ENCODE peak calls at places on chromosomes 6 and 20, in six cellular contexts. L is WTC11, A is breast epithelium, R is MCF 10A, T is ovary, V is body of pancreas. F is an unnamed sample.

GRCh38 chr20:22963581-22963980 is 71.5 kb upstream of the SSTR4 start:
- DNase-seq in L (no peak), A (no peak), R (no peak), T (no peak), V (no peak), F (no peak)

GRCh38 chr20:58597021-58597940 is 53.8 kb upstream of the STX16 start:
- DNase-seq in L (no peak), A (no peak), R (no peak), T (peak; percentile 32), V (no peak), F (no peak)

GRCh38 chr20:17491041-17491440 is 40.1 kb downstream of the BFSP1 start:
- DNase-seq in L (no peak), A (no peak), R (no peak), T (no peak), V (no peak), F (no peak)

GRCh38 chr6:15456422-15456821 is 206.4 kb downstream of the DTNBP1 start:
- DNase-seq in L (no peak), A (no peak), R (no peak), T (no peak), V (no peak), F (no peak)

GRCh38 chr6:141164042-141164748 is 968.5 kb upstream of the GJE1 start:
- DNase-seq in L (no peak), A (no peak), R (no peak), T (no peak), V (peak; percentile 14), F (no peak)

GRCh38 chr20:12847862-12848261 is 160.9 kb upstream of the SPTLC3 start:
- DNase-seq in L (no peak), A (no peak), R (peak; percentile 45), T (no peak), V (no peak), F (peak; percentile 14)

GRCh38 chr6:90472716-90473115 is 114.2 kb downstream of the MAP3K7 start:
- DNase-seq in L (no peak), A (no peak), R (peak; percentile 25), T (no peak), V (no peak), F (no peak)

GRCh38 chr6:145732788-145733187 is 2.5 kb downstream of the EPM2A start:
- DNase-seq in L (no peak), A (no peak), R (no peak), T (no peak), V (no peak), F (no peak)

GRCh38 chr6:109260126-109260525 is 122.1 kb downstream of the CD164 start:
- DNase-seq in L (no peak), A (no peak), R (no peak), T (no peak), V (no peak), F (no peak)

GRCh38 chr6:48733581-48733980 is 622.6 kb upstream of the PTCHD4 start:
- DNase-seq in L (no peak), A (no peak), R (peak; percentile 18), T (no peak), V (no peak), F (no peak)

GRCh38 chr6:133092771-133093170 is 148.4 kb upstream of the EYA4 start:
- DNase-seq in L (no peak), A (no peak), R (no peak), T (no peak), V (no peak), F (no peak)

GRCh38 chr20:45095753-45096371 is 5.1 kb downstream of the KCNS1 start:
- DNase-seq in L (peak; percentile 70), A (no peak), R (peak; percentile 76), T (peak; percentile 17), V (peak; percentile 59), F (peak; percentile 87)

GRCh38 chr6:5556011-5556410 is 294.7 kb downstream of the FARS2 start:
- DNase-seq in L (no peak), A (no peak), R (no peak), T (no peak), V (no peak), F (no peak)

GRCh38 chr6:44051516-44051915 is 75.7 kb downstream of the MRPL14 start:
- DNase-seq in L (no peak), A (no peak), R (peak; percentile 87), T (no peak), V (no peak), F (peak; percentile 15)

GRCh38 chr6:56663344-56663743 is 20.7 kb upstream of the DST start:
- DNase-seq in L (no peak), A (no peak), R (peak; percentile 90), T (no peak), V (no peak), F (no peak)

GRCh38 chr6:81621816-81622395 is 130.6 kb downstream of the TENT5A start:
- DNase-seq in L (no peak), A (no peak), R (no peak), T (no peak), V (no peak), F (no peak)

GRCh38 chr6:30955367-30956042 is 14.7 kb downstream of the MUCL3 start:
- DNase-seq in L (peak; percentile 80), A (peak; percentile 58), R (no peak), T (peak; percentile 76), V (peak; percentile 47), F (peak; percentile 59)

GRCh38 chr6:41719796-41720620 is 15.4 kb downstream of the TFEB start:
- DNase-seq in L (no peak), A (no peak), R (no peak), T (no peak), V (no peak), F (no peak)

GRCh38 chr6:96675617-96676016 is 112.7 kb downstream of the FHL5 start:
- DNase-seq in L (no peak), A (no peak), R (no peak), T (no peak), V (no peak), F (no peak)

GRCh38 chr6:54801669-54802068 is 44.9 kb upstream of the FAM83B start:
- DNase-seq in L (no peak), A (no peak), R (peak; percentile 81), T (no peak), V (no peak), F (no peak)

GRCh38 chr6:101597711-101598110 is 204.2 kb downstream of the GRIK2 start:
- DNase-seq in L (no peak), A (no peak), R (peak; percentile 58), T (no peak), V (no peak), F (no peak)

DNA sequence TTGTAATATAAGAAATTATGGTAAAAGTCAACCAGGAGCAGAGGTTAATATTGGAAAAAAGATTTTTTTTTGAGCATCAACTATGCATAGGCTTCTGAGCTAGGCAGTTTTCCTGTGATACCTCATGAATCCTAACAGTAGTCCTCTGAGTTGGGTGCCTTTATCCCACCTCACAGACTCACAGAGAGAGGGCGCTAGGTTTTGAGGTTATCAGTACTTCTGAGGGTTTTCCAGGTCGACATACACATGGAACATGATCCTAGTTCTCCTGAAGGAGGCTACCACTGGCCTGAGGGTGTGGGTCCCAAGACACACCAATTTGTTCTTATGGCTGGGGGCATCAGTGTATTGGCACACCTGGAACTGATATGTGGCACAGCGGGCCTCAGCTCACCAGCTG is 358.8 kb upstream of the JAG1 start:
- DNase-seq in L (peak; percentile 13), A (no peak), R (no peak), T (no peak), V (no peak), F (no peak)
- TF ChIP-seq CTCF in L (no peak), A (no peak), R (no peak), T (no peak), V (no peak), F (no peak)

DNA sequence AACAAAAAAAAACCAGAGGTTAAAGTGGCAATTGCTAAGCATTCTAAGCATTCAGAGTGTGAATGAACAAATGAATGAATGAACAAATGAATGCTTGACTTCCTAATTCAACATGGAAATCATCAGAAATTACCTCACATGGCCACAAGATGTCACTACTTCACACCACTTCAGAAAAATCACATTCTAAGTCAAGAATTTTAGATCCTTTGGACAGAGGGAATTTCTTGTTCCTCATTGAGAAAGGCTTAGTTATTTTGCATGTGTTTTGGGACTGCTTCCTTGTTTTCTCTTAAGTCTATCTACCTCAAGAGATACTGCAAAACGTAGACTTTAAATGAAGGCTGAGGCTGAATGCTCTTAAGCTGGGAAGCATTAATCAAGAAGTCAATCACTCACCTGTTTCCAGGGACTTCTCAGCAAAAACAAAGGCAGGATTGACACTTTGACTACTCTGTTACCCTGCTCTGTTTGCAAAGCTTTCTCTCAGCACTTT is 120.2 kb downstream of the MBOAT1 start:
- DNase-seq in L (no peak), A (no peak), R (peak; percentile 45), T (no peak), V (peak; percentile 10), F (peak; percentile 40)
- TF ChIP-seq CTCF in L (peak; percentile 60), A (peak; percentile 77), R (peak; percentile 51), T (peak; percentile 41), V (peak; percentile 74), F (peak; percentile 58)

GRCh38 chr6:39344821-39345280 is 22.3 kb upstream of the KCNK16 start:
- DNase-seq in L (peak; percentile 45), A (no peak), R (peak; percentile 34), T (no peak), V (no peak), F (no peak)

GRCh38 chr6:39347201-39347600 is 24.7 kb upstream of the KCNK16 start:
- DNase-seq in L (no peak), A (no peak), R (no peak), T (no peak), V (no peak), F (no peak)

GRCh38 chr6:39348740-39349139 is 26.2 kb upstream of the KCNK16 start:
- DNase-seq in L (no peak), A (no peak), R (no peak), T (no peak), V (no peak), F (no peak)

GRCh38 chr6:39350723-39351505 is 28.4 kb upstream of the KCNK16 start:
- DNase-seq in L (no peak), A (no peak), R (no peak), T (no peak), V (no peak), F (no peak)

DNA sequence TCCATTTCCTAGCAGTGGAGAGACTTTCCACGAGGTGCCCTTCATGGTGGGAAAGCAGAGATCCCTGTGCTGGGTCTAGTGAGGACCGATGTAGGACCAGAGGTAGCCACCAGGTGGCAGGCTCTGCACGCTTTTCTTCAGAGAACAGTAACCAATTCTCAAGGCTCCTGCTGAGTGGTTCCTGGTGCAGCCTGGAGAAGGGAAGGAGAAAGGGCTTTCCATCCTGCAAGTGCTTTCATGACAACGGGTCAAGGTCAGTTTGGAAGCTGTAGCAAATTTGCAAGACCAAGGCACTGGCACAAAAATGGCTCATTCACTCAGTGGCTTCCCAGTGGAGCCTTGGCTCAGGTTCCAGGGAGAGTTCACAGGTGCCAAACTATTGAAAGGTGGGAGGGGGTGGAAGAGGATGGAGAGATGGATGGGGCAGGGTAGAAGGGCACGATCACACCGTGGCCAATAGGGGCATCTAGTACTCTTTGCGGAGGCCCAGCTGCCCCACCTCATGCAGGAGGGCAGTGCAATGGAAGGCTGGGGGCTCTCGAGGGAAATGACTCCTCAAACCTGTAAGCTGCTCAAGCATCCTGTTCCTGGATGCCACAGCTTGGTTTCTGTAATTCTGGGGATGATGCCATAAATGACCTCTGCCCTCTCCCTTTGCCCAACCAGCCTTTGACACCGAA is 25.5 kb upstream of the KCNK16 start:
- DNase-seq in L (peak; percentile 87), A (peak; percentile 69), R (peak; percentile 62), T (peak; percentile 51), V (peak; percentile 79), F (peak; percentile 56)
- TF ChIP-seq CTCF in L (peak; percentile 91), A (peak; percentile 71), R (peak; percentile 91), T (peak; percentile 53), V (peak; percentile 75), F (peak; percentile 79)

DNA sequence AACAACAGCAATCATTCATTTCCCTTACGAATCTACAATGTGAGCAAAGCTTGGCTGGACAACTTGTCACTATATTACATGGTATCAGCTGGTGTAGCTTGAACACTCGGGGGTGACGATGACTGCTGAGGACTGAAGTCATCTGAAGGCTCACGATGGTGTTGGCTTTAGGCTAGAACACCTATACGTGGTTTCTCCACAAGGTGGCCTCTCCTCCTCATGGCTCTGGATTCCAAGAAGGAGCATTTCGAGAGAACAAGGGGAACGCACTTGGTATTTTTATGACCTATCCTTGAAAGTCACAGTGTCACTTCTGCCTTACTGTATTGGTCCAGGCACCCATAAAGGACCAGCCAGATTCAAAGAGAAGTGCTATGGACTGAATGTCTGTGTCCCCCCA is 37.5 kb upstream of the ADGRF1 start:
- DNase-seq in L (peak; percentile 18), A (no peak), R (no peak), T (no peak), V (no peak), F (no peak)
- TF ChIP-seq CTCF in L (no peak), A (no peak), R (no peak), T (no peak), V (no peak), F (no peak)